ENCODE peak calls at places on chromosomes 5 and 9, in seven cellular contexts. I is lower lobe of right lung, E is fibroblast of pulmonary artery, X is astrocyte of the cerebellum, U is ovary, F is A549, J is heart right ventricle. A is an unnamed sample.

GRCh38 chr9:123832858-123833257 is 97.1 kb downstream of the DENND1A start:
- DNase-seq in I (peak; percentile 53), E (no peak), X (no peak), U (no peak), F (no peak), J (no peak), A (no peak)

GRCh38 chr5:138458353-138458752 is 6.9 kb upstream of the EGR1 start:
- DNase-seq in I (peak; percentile 20), E (peak; percentile 51), X (no peak), U (peak; percentile 41), F (no peak), J (no peak), A (no peak)

GRCh38 chr5:18048449-18048848 is 414.2 kb downstream of the TAF11L14 start:
- DNase-seq in I (no peak), E (no peak), X (no peak), U (no peak), F (no peak), J (no peak), A (no peak)

GRCh38 chr5:88298425-88298824 is 29.8 kb upstream of the TMEM161B start:
- DNase-seq in I (no peak), E (peak; percentile 42), X (no peak), U (no peak), F (no peak), J (no peak), A (peak; percentile 62)

GRCh38 chr5:146124580-146124979 is 19.2 kb upstream of the PLAC8L1 start:
- DNase-seq in I (no peak), E (no peak), X (no peak), U (no peak), F (no peak), J (no peak), A (no peak)

GRCh38 chr9:113558632-113559502 is 95.3 kb downstream of the RGS3 start:
- DNase-seq in I (peak; percentile 63), E (peak; percentile 93), X (no peak), U (peak; percentile 94), F (no peak), J (peak; percentile 89), A (no peak)

GRCh38 chr5:180100621-180101450 is 29.3 kb upstream of the RNF130 start:
- DNase-seq in I (no peak), E (no peak), X (no peak), U (no peak), F (no peak), J (no peak), A (no peak)

GRCh38 chr9:134221273-134222017 is 57.1 kb upstream of the RNU6ATAC start:
- DNase-seq in I (peak; percentile 44), E (no peak), X (no peak), U (no peak), F (no peak), J (peak; percentile 4), A (no peak)

GRCh38 chr5:33257807-33258491 is 182.8 kb upstream of the TARS1 start:
- DNase-seq in I (no peak), E (peak; percentile 81), X (peak; percentile 80), U (no peak), F (no peak), J (no peak), A (peak; percentile 67)

GRCh38 chr5:87944553-87945320 is 323.9 kb downstream of the TMEM161B start:
- DNase-seq in I (no peak), E (no peak), X (peak; percentile 98), U (no peak), F (no peak), J (peak; percentile 37), A (no peak)

DNA sequence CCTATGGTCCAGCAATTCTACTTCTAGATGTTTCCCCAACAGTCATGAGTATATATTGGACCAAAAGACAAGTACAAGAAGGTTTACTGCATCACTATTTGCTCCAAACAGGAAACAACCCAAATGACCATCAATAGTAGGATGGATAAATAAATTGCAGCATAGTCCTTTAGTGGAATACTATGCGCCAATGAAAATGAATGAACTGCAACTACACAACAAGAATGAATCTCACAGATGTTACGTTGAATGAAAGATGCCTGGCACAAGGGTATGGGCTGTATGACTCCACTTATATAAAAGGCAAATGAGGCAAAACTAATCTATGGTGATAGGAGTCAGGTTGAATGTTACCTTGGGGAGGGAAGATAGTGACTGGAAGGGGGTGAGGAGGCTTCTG is 48.6 kb upstream of the UNC5A start:
- DNase-seq in I (no peak), E (no peak), X (no peak), U (no peak), F (no peak), J (no peak), A (no peak)
- H3K4me3 ChIP-seq in I (no peak overlapping the region), E (no peak overlapping the region), X (no peak overlapping the region), U (no peak overlapping the region), F (no peak overlapping the region), J (no peak overlapping the region), A (no peak overlapping the region)

GRCh38 chr9:38641985-38642864 is 21.8 kb upstream of the ANKRD18A start:
- DNase-seq in I (no peak), E (peak; percentile 80), X (peak; percentile 53), U (no peak), F (peak; percentile 53), J (no peak), A (peak; percentile 60)
- TF ChIP-seq CTCF in I (peak; percentile 10), E (peak; percentile 69), X (peak; percentile 66), U (peak; percentile 10), F (peak; percentile 62), J (peak; percentile 57), A (peak; percentile 68)

DNA sequence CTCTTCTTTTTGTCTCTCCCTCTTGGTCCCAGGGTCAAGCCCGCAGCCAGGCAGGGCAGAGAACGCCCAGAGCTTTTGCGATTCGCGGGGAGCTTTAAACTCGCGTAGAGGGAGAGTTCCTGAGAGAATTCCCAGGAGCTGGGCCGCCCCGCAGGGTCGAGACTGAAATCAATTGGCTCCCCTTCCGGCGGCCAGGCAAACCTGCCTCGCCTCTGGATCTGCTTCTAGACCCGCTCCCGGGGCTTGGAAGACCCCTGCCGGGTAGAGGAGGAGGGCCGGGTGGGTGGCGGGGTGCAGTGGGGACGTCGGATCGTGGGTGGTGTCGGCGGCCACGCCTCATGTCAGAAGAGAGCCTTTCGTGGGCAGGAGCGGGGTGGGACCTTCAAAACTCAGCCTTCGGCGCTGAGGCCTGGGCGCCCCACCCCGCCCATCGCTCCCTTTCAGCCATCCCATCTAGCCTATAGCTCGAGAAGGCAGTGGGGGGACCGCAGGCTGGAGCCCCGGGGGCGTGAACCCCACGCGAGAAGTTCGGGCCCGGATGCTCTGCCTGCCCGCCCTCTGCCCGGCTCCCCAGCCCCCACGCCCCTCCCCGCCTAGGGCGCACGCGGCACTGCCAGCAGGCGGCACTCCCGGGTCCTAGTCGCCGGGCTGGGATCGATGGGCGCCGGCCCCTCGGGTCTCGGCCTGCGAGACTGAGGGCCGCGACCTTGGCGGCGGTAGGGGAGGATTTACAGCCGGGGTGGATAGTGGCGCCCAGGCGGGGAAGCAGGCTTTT is 6.1 kb downstream of the PRDM6 start:
- DNase-seq in I (no peak), E (no peak), X (no peak), U (no peak), F (no peak), J (no peak), A (no peak)
- H3K4me3 ChIP-seq in I (peak overlapping the region; percentile 62), E (no peak overlapping the region), X (peak overlapping the region; percentile 28), U (no peak overlapping the region), F (no peak overlapping the region), J (peak overlapping the region; percentile 30), A (no peak overlapping the region)

DNA sequence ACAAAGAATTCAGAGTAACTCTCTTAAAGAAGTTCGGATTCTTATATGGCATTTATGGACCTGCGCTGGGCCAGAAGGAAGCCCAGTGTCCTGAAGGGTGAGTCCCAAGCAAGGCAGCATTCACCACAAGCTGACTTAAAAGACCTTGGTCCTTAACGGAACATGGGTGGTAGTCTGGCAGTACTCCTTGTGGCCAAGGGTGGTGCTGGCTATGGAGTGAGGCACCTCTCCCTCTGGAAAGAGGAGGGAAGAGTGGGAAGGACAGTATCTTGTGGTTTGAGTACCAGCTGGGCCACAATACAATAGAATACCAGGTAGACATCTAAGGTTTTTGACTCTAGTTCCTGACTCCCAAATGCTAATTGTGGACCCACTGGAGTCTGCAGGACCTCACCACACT is 425.7 kb upstream of the CYLC2 start:
- DNase-seq in I (no peak), E (no peak), X (no peak), U (no peak), F (no peak), J (no peak), A (no peak)
- TF ChIP-seq CTCF in I (no peak), E (no peak), X (no peak), U (no peak), F (no peak), J (no peak), A (no peak)

A was measured in epithelial cell of esophagus.